ENCODE peak calls at places on chromosomes 6 and 20, in eight cellular contexts. S, L, C, T, P, F, Z and W are unnamed samples.

GRCh38 chr6:55919909-55920308 is 44.5 kb upstream of the BMP5 start:
- DNase-seq in S (no peak), L (no peak), C (no peak), T (peak; percentile 43), P (no peak), F (no peak), Z (peak; percentile 20), W (no peak)

GRCh38 chr6:85865665-85866372 is 223.1 kb upstream of the SYNCRIP start:
- DNase-seq in S (no peak), L (peak; percentile 34), C (no peak), T (peak; percentile 62), P (peak; percentile 3), F (no peak), Z (peak; percentile 62), W (no peak)

GRCh38 chr20:309841-310644 is 12.7 kb downstream of the ZCCHC3 start:
- DNase-seq in S (peak; percentile 100), L (peak; percentile 99), C (peak; percentile 100), T (peak; percentile 72), P (no peak), F (peak; percentile 100), Z (peak; percentile 68), W (peak; percentile 62)

GRCh38 chr20:10551732-10552724 is 116.9 kb downstream of the SLX4IP start:
- DNase-seq in S (no peak), L (no peak), C (peak; percentile 53), T (no peak), P (no peak), F (no peak), Z (no peak), W (no peak)

GRCh38 chr20:53872081-53872541 is 198.3 kb downstream of the BCAS1 start:
- DNase-seq in S (no peak), L (no peak), C (no peak), T (no peak), P (no peak), F (no peak), Z (no peak), W (no peak)

GRCh38 chr6:75246386-75246785 is 2.8 kb upstream of the COX7A2 start:
- DNase-seq in S (no peak), L (no peak), C (no peak), T (no peak), P (no peak), F (no peak), Z (no peak), W (no peak)

GRCh38 chr6:136288566-136289326 is 900 bp downstream of the BCLAF1 start:
- DNase-seq in S (no peak), L (peak; percentile 91), C (peak; percentile 77), T (peak; percentile 96), P (peak; percentile 34), F (peak; percentile 87), Z (peak; percentile 93), W (peak; percentile 64)

GRCh38 chr6:35044771-35045275 is 96.3 kb downstream of the TCP11 start:
- DNase-seq in S (no peak), L (no peak), C (no peak), T (peak; percentile 79), P (no peak), F (peak; percentile 23), Z (peak; percentile 75), W (no peak)

GRCh38 chr6:139323511-139324445 is 32.0 kb upstream of the TXLNB start:
- DNase-seq in S (no peak), L (peak; percentile 59), C (peak; percentile 70), T (no peak), P (no peak), F (peak; percentile 66), Z (no peak), W (no peak)

GRCh38 chr20:41178904-41179432 is 41.6 kb downstream of the PLCG1 start:
- DNase-seq in S (no peak), L (no peak), C (peak; percentile 24), T (no peak), P (no peak), F (no peak), Z (no peak), W (no peak)

GRCh38 chr6:46135176-46135575 is 5.4 kb downstream of the ENPP4 start:
- DNase-seq in S (no peak), L (no peak), C (no peak), T (no peak), P (no peak), F (no peak), Z (no peak), W (no peak)

GRCh38 chr20:59602546-59603080 is 1.7 kb upstream of the PHACTR3 start:
- DNase-seq in S (no peak), L (no peak), C (no peak), T (no peak), P (no peak), F (no peak), Z (no peak), W (no peak)

GRCh38 chr6:104955927-104956662 is 812 bp upstream of the LIN28B start:
- DNase-seq in S (no peak), L (no peak), C (peak; percentile 85), T (no peak), P (no peak), F (no peak), Z (no peak), W (peak; percentile 77)

GRCh38 chr20:22630698-22631097 is 46.3 kb upstream of the FOXA2 start:
- DNase-seq in S (no peak), L (no peak), C (no peak), T (no peak), P (no peak), F (no peak), Z (no peak), W (no peak)

GRCh38 chr6:165717732-165718465 is 54.9 kb upstream of the PDE10A start:
- DNase-seq in S (no peak), L (no peak), C (no peak), T (no peak), P (peak; percentile 6), F (no peak), Z (peak; percentile 14), W (no peak)

GRCh38 chr6:52587001-52587400 is 10.1 kb upstream of the TRAM2 start:
- DNase-seq in S (no peak), L (no peak), C (no peak), T (no peak), P (no peak), F (no peak), Z (no peak), W (no peak)

GRCh38 chr6:10315034-10315433 is 99.8 kb downstream of the TFAP2A start:
- DNase-seq in S (no peak), L (no peak), C (peak; percentile 87), T (no peak), P (no peak), F (no peak), Z (no peak), W (no peak)

GRCh38 chr6:166167258-166167731 is 356 bp downstream of the TBXT start:
- DNase-seq in S (no peak), L (no peak), C (peak; percentile 58), T (no peak), P (no peak), F (no peak), Z (no peak), W (no peak)

GRCh38 chr20:2283706-2284423 is 11.9 kb upstream of the TGM3 start:
- DNase-seq in S (no peak), L (no peak), C (no peak), T (peak; percentile 85), P (no peak), F (no peak), Z (peak; percentile 84), W (no peak)

GRCh38 chr6:36964908-36965307 is 10.4 kb downstream of the PI16 start:
- DNase-seq in S (peak; percentile 59), L (no peak), C (no peak), T (no peak), P (no peak), F (no peak), Z (no peak), W (no peak)

GRCh38 chr6:40577672-40578071 is 9.5 kb downstream of the LRFN2 start:
- DNase-seq in S (no peak), L (no peak), C (no peak), T (no peak), P (no peak), F (no peak), Z (no peak), W (no peak)
- TF ChIP-seq CTCF in S (peak; percentile 36), L (no peak), C (peak; percentile 48), T (no peak), P (no peak), F (no peak), Z (no peak), W (no peak)

GRCh38 chr20:50762435-50763201 is 31.2 kb downstream of the PARD6B start:
- DNase-seq in S (no peak), L (peak; percentile 75), C (no peak), T (peak; percentile 75), P (no peak), F (peak; percentile 66), Z (peak; percentile 76), W (no peak)
- TF ChIP-seq CTCF in S (no peak), L (no peak), C (no peak), T (no peak), P (no peak), F (no peak), Z (no peak), W (no peak)

GRCh38 chr6:99348220-99348822 is 1.2 kb downstream of the FAXC start:
- DNase-seq in S (no peak), L (no peak), C (no peak), T (no peak), P (no peak), F (no peak), Z (no peak), W (no peak)

GRCh38 chr6:99347804-99348203 is 1.7 kb downstream of the FAXC start:
- DNase-seq in S (no peak), L (no peak), C (no peak), T (no peak), P (no peak), F (no peak), Z (no peak), W (no peak)

GRCh38 chr6:99350573-99350972 is 1.1 kb upstream of the FAXC start:
- DNase-seq in S (no peak), L (no peak), C (peak; percentile 31), T (no peak), P (no peak), F (no peak), Z (no peak), W (no peak)

GRCh38 chr6:99348823-99349619 is 453 bp downstream of the FAXC start:
- DNase-seq in S (no peak), L (no peak), C (peak; percentile 43), T (no peak), P (no peak), F (no peak), Z (no peak), W (no peak)

GRCh38 chr6:99349620-99350141 is at the start of gene FAXC:
- DNase-seq in S (no peak), L (peak; percentile 15), C (peak; percentile 71), T (peak; percentile 78), P (peak; percentile 16), F (no peak), Z (peak; percentile 51), W (peak; percentile 41)
- TF ChIP-seq CTCF in S (peak; percentile 64), L (peak; percentile 5), C (peak; percentile 54), T (peak; percentile 40), P (peak; percentile 41), F (peak; percentile 13), Z (peak; percentile 39), W (peak; percentile 28)

DNA sequence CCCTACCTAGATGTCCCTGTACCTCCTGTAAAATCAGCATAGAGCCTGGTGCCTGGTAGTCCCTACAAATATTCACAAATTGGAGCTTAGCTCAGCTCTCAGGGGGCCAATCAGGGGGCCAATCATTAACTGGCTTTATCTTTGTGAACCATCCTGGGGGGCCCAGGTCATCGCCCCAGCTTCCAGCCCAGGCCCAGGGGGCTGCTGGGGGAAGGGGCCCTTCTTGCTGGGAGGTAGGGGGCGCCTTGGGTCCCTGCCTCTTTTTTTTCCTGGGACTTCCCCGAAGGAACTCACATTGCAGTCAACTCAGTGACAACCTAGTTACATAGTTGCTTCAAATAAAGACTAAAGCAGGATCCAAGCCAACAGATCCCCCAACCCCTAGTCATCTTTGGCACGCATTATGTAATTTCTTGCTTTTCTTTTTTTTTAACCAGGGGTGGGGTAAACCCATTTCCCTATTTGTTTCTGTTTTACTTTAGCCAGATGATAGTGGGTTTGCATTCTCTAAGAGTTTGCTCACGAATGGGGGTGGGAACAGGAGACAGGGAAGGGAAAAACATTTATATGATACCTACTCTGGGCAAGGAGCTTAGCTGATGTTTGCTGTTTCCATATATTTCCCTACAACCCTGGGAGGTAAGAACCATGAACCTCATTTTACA is 6.7 kb upstream of the VEGFA start:
- DNase-seq in S (no peak), L (no peak), C (no peak), T (no peak), P (no peak), F (no peak), Z (no peak), W (no peak)
- TF ChIP-seq CTCF in S (no peak), L (no peak), C (no peak), T (no peak), P (no peak), F (no peak), Z (no peak), W (no peak)